ENCODE peak calls at places on chromosomes 7 and 10, in eight cellular contexts. One of them, this sample, is unnamed.

GRCh38 chr10:15440204-15440711 is 69.2 kb upstream of the FAM171A1 start:
- DNase-seq in Panc1: no peak
- DNase-seq in H9: no peak
- DNase-seq in left cardiac atrium: peak; percentile 34
- DNase-seq in effector CD8-positive, alpha-beta T cell: no peak
- DNase-seq in T-helper 2 cell: no peak
- DNase-seq in activated naive CD4-positive, alpha-beta T cell treated with Interleukin-2 at 50 U/mL for 16 hours: no peak
- DNase-seq in T-helper 9 cell: no peak
- DNase-seq in this sample: no peak

GRCh38 chr10:117666131-117666530 is 123.6 kb downstream of the EMX2 start:
- DNase-seq in effector CD8-positive, alpha-beta T cell: no peak
- DNase-seq in Panc1: no peak
- DNase-seq in T-helper 9 cell: no peak
- DNase-seq in H9: no peak
- DNase-seq in T-helper 2 cell: no peak
- DNase-seq in left cardiac atrium: no peak
- DNase-seq in activated naive CD4-positive, alpha-beta T cell treated with Interleukin-2 at 50 U/mL for 16 hours: no peak
- DNase-seq in this sample: no peak

GRCh38 chr10:1735562-1735961 is 1.8 kb downstream of the ADARB2 start:
- DNase-seq in T-helper 2 cell: no peak
- DNase-seq in activated naive CD4-positive, alpha-beta T cell treated with Interleukin-2 at 50 U/mL for 16 hours: no peak
- DNase-seq in T-helper 9 cell: no peak
- DNase-seq in H9: no peak
- DNase-seq in Panc1: no peak
- DNase-seq in effector CD8-positive, alpha-beta T cell: no peak
- DNase-seq in left cardiac atrium: no peak
- DNase-seq in this sample: no peak

GRCh38 chr7:100467638-100468373 is 3.7 kb upstream of the SPACDR start:
- DNase-seq in left cardiac atrium: no peak
- DNase-seq in effector CD8-positive, alpha-beta T cell: no peak
- DNase-seq in T-helper 9 cell: no peak
- DNase-seq in T-helper 2 cell: no peak
- DNase-seq in Panc1: no peak
- DNase-seq in activated naive CD4-positive, alpha-beta T cell treated with Interleukin-2 at 50 U/mL for 16 hours: no peak
- DNase-seq in H9: no peak
- DNase-seq in this sample: no peak

GRCh38 chr10:113569576-113569975 is 16.7 kb downstream of the HABP2 start:
- DNase-seq in activated naive CD4-positive, alpha-beta T cell treated with Interleukin-2 at 50 U/mL for 16 hours: no peak
- DNase-seq in Panc1: no peak
- DNase-seq in effector CD8-positive, alpha-beta T cell: no peak
- DNase-seq in T-helper 2 cell: no peak
- DNase-seq in left cardiac atrium: peak; percentile 50
- DNase-seq in T-helper 9 cell: no peak
- DNase-seq in H9: no peak
- DNase-seq in this sample: no peak

GRCh38 chr10:132468201-132468600 is 69.4 kb upstream of the INPP5A start:
- DNase-seq in activated naive CD4-positive, alpha-beta T cell treated with Interleukin-2 at 50 U/mL for 16 hours: no peak
- DNase-seq in H9: no peak
- DNase-seq in left cardiac atrium: no peak
- DNase-seq in effector CD8-positive, alpha-beta T cell: no peak
- DNase-seq in T-helper 9 cell: no peak
- DNase-seq in T-helper 2 cell: no peak
- DNase-seq in Panc1: no peak
- DNase-seq in this sample: no peak

GRCh38 chr7:157502701-157503111 is 165.9 kb downstream of the DNAJB6 start:
- DNase-seq in Panc1: no peak
- DNase-seq in T-helper 2 cell: peak; percentile 67
- DNase-seq in activated naive CD4-positive, alpha-beta T cell treated with Interleukin-2 at 50 U/mL for 16 hours: peak; percentile 55
- DNase-seq in T-helper 9 cell: peak; percentile 61
- DNase-seq in left cardiac atrium: no peak
- DNase-seq in H9: peak; percentile 20
- DNase-seq in effector CD8-positive, alpha-beta T cell: peak; percentile 40
- DNase-seq in this sample: no peak

GRCh38 chr7:7112868-7113267 is 69.5 kb upstream of the C1GALT1 start:
- DNase-seq in left cardiac atrium: no peak
- DNase-seq in T-helper 2 cell: no peak
- DNase-seq in H9: no peak
- DNase-seq in effector CD8-positive, alpha-beta T cell: no peak
- DNase-seq in T-helper 9 cell: no peak
- DNase-seq in activated naive CD4-positive, alpha-beta T cell treated with Interleukin-2 at 50 U/mL for 16 hours: no peak
- DNase-seq in Panc1: no peak
- DNase-seq in this sample: no peak

GRCh38 chr10:82176571-82176970 is 301.6 kb downstream of the NRG3 start:
- DNase-seq in T-helper 9 cell: no peak
- DNase-seq in effector CD8-positive, alpha-beta T cell: no peak
- DNase-seq in left cardiac atrium: no peak
- DNase-seq in activated naive CD4-positive, alpha-beta T cell treated with Interleukin-2 at 50 U/mL for 16 hours: no peak
- DNase-seq in T-helper 2 cell: no peak
- DNase-seq in H9: no peak
- DNase-seq in Panc1: no peak
- DNase-seq in this sample: no peak

GRCh38 chr7:41967156-41967555 is 264.3 kb upstream of the INHBA start:
- DNase-seq in T-helper 2 cell: no peak
- DNase-seq in H9: no peak
- DNase-seq in activated naive CD4-positive, alpha-beta T cell treated with Interleukin-2 at 50 U/mL for 16 hours: no peak
- DNase-seq in effector CD8-positive, alpha-beta T cell: no peak
- DNase-seq in T-helper 9 cell: no peak
- DNase-seq in Panc1: no peak
- DNase-seq in left cardiac atrium: no peak
- DNase-seq in this sample: no peak